ENCODE peak calls at places on chromosomes 2 and 18, in nine cellular contexts. One of them, this sample, is unnamed.

GRCh38 chr18:30139631-30140287 is 902.8 kb downstream of the DSC3 start:
- DNase-seq in cardiac fibroblast: no peak
- DNase-seq in GM04504: no peak
- DNase-seq in COR-L47: no peak
- DNase-seq in NCI-H1092: no peak
- DNase-seq in SHP77 treated with DMSO at 0.1 percent for 48 hours: no peak
- DNase-seq in RCC 7860: no peak
- DNase-seq in neural crest cell: no peak
- DNase-seq in NCI-H2029 treated with DMSO at 0.1 percent for 48 hours: no peak
- DNase-seq in this sample: no peak

GRCh38 chr2:237673130-237673921 is 45.9 kb downstream of the LRRFIP1 start:
- DNase-seq in GM04504: no peak
- DNase-seq in neural crest cell: no peak
- DNase-seq in SHP77 treated with DMSO at 0.1 percent for 48 hours: peak
- DNase-seq in NCI-H2029 treated with DMSO at 0.1 percent for 48 hours: peak
- DNase-seq in RCC 7860: peak
- DNase-seq in NCI-H1092: peak
- DNase-seq in cardiac fibroblast: peak
- DNase-seq in COR-L47: peak
- DNase-seq in this sample: peak

GRCh38 chr2:159226608-159227007 is 59.9 kb downstream of the WDSUB1 start:
- DNase-seq in NCI-H2029 treated with DMSO at 0.1 percent for 48 hours: peak
- DNase-seq in SHP77 treated with DMSO at 0.1 percent for 48 hours: no peak
- DNase-seq in GM04504: no peak
- DNase-seq in cardiac fibroblast: no peak
- DNase-seq in COR-L47: no peak
- DNase-seq in neural crest cell: no peak
- DNase-seq in RCC 7860: no peak
- DNase-seq in NCI-H1092: no peak
- DNase-seq in this sample: no peak

GRCh38 chr18:58819051-58819450 is 45.6 kb upstream of the ZNF532 start:
- DNase-seq in SHP77 treated with DMSO at 0.1 percent for 48 hours: no peak
- DNase-seq in GM04504: no peak
- DNase-seq in neural crest cell: no peak
- DNase-seq in COR-L47: no peak
- DNase-seq in NCI-H2029 treated with DMSO at 0.1 percent for 48 hours: no peak
- DNase-seq in NCI-H1092: no peak
- DNase-seq in cardiac fibroblast: no peak
- DNase-seq in RCC 7860: no peak
- DNase-seq in this sample: no peak

GRCh38 chr2:155266579-155266978 is 568.1 kb downstream of the KCNJ3 start:
- DNase-seq in NCI-H2029 treated with DMSO at 0.1 percent for 48 hours: no peak
- DNase-seq in COR-L47: peak
- DNase-seq in neural crest cell: no peak
- DNase-seq in NCI-H1092: no peak
- DNase-seq in SHP77 treated with DMSO at 0.1 percent for 48 hours: no peak
- DNase-seq in RCC 7860: no peak
- DNase-seq in GM04504: no peak
- DNase-seq in cardiac fibroblast: no peak
- DNase-seq in this sample: no peak

GRCh38 chr2:8247905-8248622 is 433.8 kb upstream of the ID2 start:
- DNase-seq in RCC 7860: no peak
- DNase-seq in NCI-H2029 treated with DMSO at 0.1 percent for 48 hours: no peak
- DNase-seq in NCI-H1092: no peak
- DNase-seq in cardiac fibroblast: peak
- DNase-seq in SHP77 treated with DMSO at 0.1 percent for 48 hours: no peak
- DNase-seq in GM04504: no peak
- DNase-seq in COR-L47: no peak
- DNase-seq in neural crest cell: no peak
- DNase-seq in this sample: no peak

GRCh38 chr2:237405605-237406004 is 8.4 kb downstream of the COL6A3 start:
- DNase-seq in SHP77 treated with DMSO at 0.1 percent for 48 hours: no peak
- DNase-seq in NCI-H2029 treated with DMSO at 0.1 percent for 48 hours: no peak
- DNase-seq in GM04504: no peak
- DNase-seq in RCC 7860: no peak
- DNase-seq in COR-L47: no peak
- DNase-seq in cardiac fibroblast: no peak
- DNase-seq in neural crest cell: no peak
- DNase-seq in NCI-H1092: no peak
- DNase-seq in this sample: no peak

GRCh38 chr18:59604877-59605276 is 92.3 kb downstream of the CCBE1 start:
- DNase-seq in NCI-H2029 treated with DMSO at 0.1 percent for 48 hours: no peak
- DNase-seq in RCC 7860: no peak
- DNase-seq in neural crest cell: no peak
- DNase-seq in cardiac fibroblast: no peak
- DNase-seq in COR-L47: no peak
- DNase-seq in NCI-H1092: no peak
- DNase-seq in SHP77 treated with DMSO at 0.1 percent for 48 hours: no peak
- DNase-seq in GM04504: no peak
- DNase-seq in this sample: peak

GRCh38 chr2:179106342-179107178 is 56.6 kb upstream of the CCDC141 start:
- DNase-seq in cardiac fibroblast: peak
- DNase-seq in COR-L47: peak
- DNase-seq in NCI-H1092: peak
- DNase-seq in NCI-H2029 treated with DMSO at 0.1 percent for 48 hours: peak
- DNase-seq in neural crest cell: no peak
- DNase-seq in GM04504: peak
- DNase-seq in RCC 7860: peak
- DNase-seq in SHP77 treated with DMSO at 0.1 percent for 48 hours: peak
- DNase-seq in this sample: peak

GRCh38 chr18:34077599-34077998 is 147.1 kb downstream of the NOL4 start:
- DNase-seq in GM04504: no peak
- DNase-seq in COR-L47: no peak
- DNase-seq in neural crest cell: no peak
- DNase-seq in cardiac fibroblast: no peak
- DNase-seq in NCI-H1092: no peak
- DNase-seq in RCC 7860: no peak
- DNase-seq in NCI-H2029 treated with DMSO at 0.1 percent for 48 hours: no peak
- DNase-seq in SHP77 treated with DMSO at 0.1 percent for 48 hours: no peak
- DNase-seq in this sample: no peak

GRCh38 chr18:61333271-61333745 is at the start of gene CDH20:
- DNase-seq in NCI-H2029 treated with DMSO at 0.1 percent for 48 hours: no peak
- DNase-seq in COR-L47: no peak
- DNase-seq in cardiac fibroblast: peak
- DNase-seq in NCI-H1092: no peak
- DNase-seq in neural crest cell: peak
- DNase-seq in RCC 7860: no peak
- DNase-seq in GM04504: no peak
- DNase-seq in SHP77 treated with DMSO at 0.1 percent for 48 hours: no peak
- DNase-seq in this sample: no peak

GRCh38 chr18:66210875-66211274 is 393.0 kb downstream of the CDH19 start:
- DNase-seq in cardiac fibroblast: no peak
- DNase-seq in NCI-H2029 treated with DMSO at 0.1 percent for 48 hours: no peak
- DNase-seq in neural crest cell: no peak
- DNase-seq in COR-L47: no peak
- DNase-seq in RCC 7860: no peak
- DNase-seq in SHP77 treated with DMSO at 0.1 percent for 48 hours: no peak
- DNase-seq in NCI-H1092: no peak
- DNase-seq in GM04504: no peak
- DNase-seq in this sample: no peak

GRCh38 chr2:239326831-239327535 is 73.8 kb downstream of the HDAC4 start:
- DNase-seq in neural crest cell: no peak
- DNase-seq in SHP77 treated with DMSO at 0.1 percent for 48 hours: no peak
- DNase-seq in RCC 7860: no peak
- DNase-seq in cardiac fibroblast: no peak
- DNase-seq in NCI-H1092: no peak
- DNase-seq in COR-L47: no peak
- DNase-seq in NCI-H2029 treated with DMSO at 0.1 percent for 48 hours: no peak
- DNase-seq in GM04504: no peak
- DNase-seq in this sample: no peak

GRCh38 chr2:6986251-6986893 is 69.2 kb downstream of the RNF144A start:
- DNase-seq in NCI-H1092: no peak
- DNase-seq in NCI-H2029 treated with DMSO at 0.1 percent for 48 hours: no peak
- DNase-seq in neural crest cell: peak
- DNase-seq in SHP77 treated with DMSO at 0.1 percent for 48 hours: no peak
- DNase-seq in GM04504: no peak
- DNase-seq in RCC 7860: no peak
- DNase-seq in COR-L47: peak
- DNase-seq in cardiac fibroblast: peak
- DNase-seq in this sample: no peak

GRCh38 chr18:48776161-48776555 is 174.6 kb downstream of the SMAD7 start:
- DNase-seq in GM04504: no peak
- DNase-seq in COR-L47: no peak
- DNase-seq in NCI-H1092: no peak
- DNase-seq in cardiac fibroblast: no peak
- DNase-seq in NCI-H2029 treated with DMSO at 0.1 percent for 48 hours: no peak
- DNase-seq in neural crest cell: no peak
- DNase-seq in SHP77 treated with DMSO at 0.1 percent for 48 hours: no peak
- DNase-seq in RCC 7860: no peak
- DNase-seq in this sample: no peak

GRCh38 chr2:100741880-100742814 is 77.8 kb upstream of the NPAS2 start:
- DNase-seq in GM04504: peak
- DNase-seq in RCC 7860: peak
- DNase-seq in neural crest cell: no peak
- DNase-seq in SHP77 treated with DMSO at 0.1 percent for 48 hours: no peak
- DNase-seq in cardiac fibroblast: peak
- DNase-seq in COR-L47: no peak
- DNase-seq in NCI-H1092: no peak
- DNase-seq in NCI-H2029 treated with DMSO at 0.1 percent for 48 hours: no peak
- DNase-seq in this sample: peak

GRCh38 chr2:169819106-169819505 is 5.6 kb downstream of the METTL5 start:
- DNase-seq in RCC 7860: no peak
- DNase-seq in cardiac fibroblast: peak
- DNase-seq in GM04504: no peak
- DNase-seq in COR-L47: no peak
- DNase-seq in neural crest cell: no peak
- DNase-seq in NCI-H2029 treated with DMSO at 0.1 percent for 48 hours: no peak
- DNase-seq in NCI-H1092: no peak
- DNase-seq in SHP77 treated with DMSO at 0.1 percent for 48 hours: no peak
- DNase-seq in this sample: no peak

This sample was measured in MG63.